ENCODE peak calls at places on chromosome 17, in ten cellular contexts. One of them, this sample, is unnamed. For H3K4me1, the result is how much of the 10 kb centered on the place peaks cover.

GRCh38 chr17:67165201-67165600 is 79.8 kb downstream of the HELZ start:
- DNase-seq in cardiac muscle cell: no peak
- DNase-seq in fibroblast of lung: no peak
- DNase-seq in thoracic aorta: no peak
- DNase-seq in tibial artery: peak
- DNase-seq in ovary: no peak
- DNase-seq in iPS DF 6.9: no peak
- DNase-seq in SJSA1: no peak
- DNase-seq in CD8-positive, alpha-beta memory T cell: no peak
- DNase-seq in Karpas-422: no peak
- DNase-seq in this sample: no peak

GRCh38 chr17:17853811-17854527 is 17.2 kb upstream of the SREBF1 start:
- DNase-seq in cardiac muscle cell: no peak
- DNase-seq in fibroblast of lung: no peak
- DNase-seq in thoracic aorta: no peak
- DNase-seq in tibial artery: no peak
- DNase-seq in ovary: no peak
- DNase-seq in iPS DF 6.9: no peak
- DNase-seq in SJSA1: no peak
- DNase-seq in CD8-positive, alpha-beta memory T cell: no peak
- DNase-seq in Karpas-422: no peak
- DNase-seq in this sample: no peak

GRCh38 chr17:30219833-30220232 is 15.7 kb downstream of the SLC6A4 start:
- DNase-seq in cardiac muscle cell: no peak
- DNase-seq in fibroblast of lung: no peak
- DNase-seq in thoracic aorta: no peak
- DNase-seq in tibial artery: no peak
- DNase-seq in ovary: no peak
- DNase-seq in iPS DF 6.9: no peak
- DNase-seq in SJSA1: no peak
- DNase-seq in CD8-positive, alpha-beta memory T cell: no peak
- DNase-seq in Karpas-422: no peak
- DNase-seq in this sample: no peak

GRCh38 chr17:64706224-64707076 is 44.3 kb upstream of the SMURF2 start:
- DNase-seq in cardiac muscle cell: no peak
- DNase-seq in fibroblast of lung: peak
- DNase-seq in thoracic aorta: no peak
- DNase-seq in tibial artery: no peak
- DNase-seq in ovary: no peak
- DNase-seq in iPS DF 6.9: no peak
- DNase-seq in SJSA1: no peak
- DNase-seq in CD8-positive, alpha-beta memory T cell: no peak
- DNase-seq in Karpas-422: no peak
- DNase-seq in this sample: no peak

GRCh38 chr17:75854881-75855309 is 240 bp downstream of the WBP2 start:
- DNase-seq in cardiac muscle cell: no peak
- DNase-seq in fibroblast of lung: no peak
- DNase-seq in thoracic aorta: no peak
- DNase-seq in tibial artery: no peak
- DNase-seq in ovary: no peak
- DNase-seq in iPS DF 6.9: no peak
- DNase-seq in SJSA1: no peak
- DNase-seq in CD8-positive, alpha-beta memory T cell: no peak
- DNase-seq in Karpas-422: no peak
- DNase-seq in this sample: no peak

GRCh38 chr17:81737947-81738800 is 26.1 kb downstream of the SLC25A10 start:
- DNase-seq in cardiac muscle cell: no peak
- DNase-seq in fibroblast of lung: no peak
- DNase-seq in thoracic aorta: no peak
- DNase-seq in tibial artery: no peak
- DNase-seq in ovary: no peak
- DNase-seq in iPS DF 6.9: no peak
- DNase-seq in SJSA1: no peak
- DNase-seq in CD8-positive, alpha-beta memory T cell: no peak
- DNase-seq in Karpas-422: no peak
- DNase-seq in this sample: no peak

GRCh38 chr17:3732171-3732570 is 8.5 kb downstream of the HASPIN start:
- DNase-seq in cardiac muscle cell: no peak
- DNase-seq in fibroblast of lung: no peak
- DNase-seq in thoracic aorta: no peak
- DNase-seq in tibial artery: no peak
- DNase-seq in ovary: no peak
- DNase-seq in iPS DF 6.9: no peak
- DNase-seq in SJSA1: no peak
- DNase-seq in CD8-positive, alpha-beta memory T cell: no peak
- DNase-seq in Karpas-422: peak
- DNase-seq in this sample: no peak

GRCh38 chr17:61196302-61196704 is 203.3 kb upstream of the TBX2 start:
- DNase-seq in cardiac muscle cell: no peak
- DNase-seq in fibroblast of lung: no peak
- DNase-seq in thoracic aorta: no peak
- DNase-seq in tibial artery: no peak
- DNase-seq in ovary: no peak
- DNase-seq in iPS DF 6.9: no peak
- DNase-seq in SJSA1: peak
- DNase-seq in CD8-positive, alpha-beta memory T cell: no peak
- DNase-seq in Karpas-422: no peak
- DNase-seq in this sample: no peak

GRCh38 chr17:1035546-1036170 is 38.7 kb downstream of the TIMM22 start:
- DNase-seq in cardiac muscle cell: no peak
- DNase-seq in fibroblast of lung: no peak
- DNase-seq in thoracic aorta: no peak
- DNase-seq in tibial artery: no peak
- DNase-seq in ovary: no peak
- DNase-seq in iPS DF 6.9: no peak
- DNase-seq in SJSA1: no peak
- DNase-seq in CD8-positive, alpha-beta memory T cell: no peak
- DNase-seq in Karpas-422: no peak
- DNase-seq in this sample: no peak

GRCh38 chr17:68344701-68345136 is 53.4 kb downstream of the ARSG start:
- DNase-seq in cardiac muscle cell: no peak
- DNase-seq in fibroblast of lung: no peak
- DNase-seq in thoracic aorta: no peak
- DNase-seq in tibial artery: no peak
- DNase-seq in ovary: no peak
- DNase-seq in iPS DF 6.9: no peak
- DNase-seq in SJSA1: no peak
- DNase-seq in CD8-positive, alpha-beta memory T cell: peak
- DNase-seq in Karpas-422: no peak
- DNase-seq in this sample: no peak
- H3K4me1 ChIP-seq in cardiac muscle cell: under half
- H3K4me1 ChIP-seq in fibroblast of lung: under half
- H3K4me1 ChIP-seq in thoracic aorta: under half
- H3K4me1 ChIP-seq in tibial artery: under half
- H3K4me1 ChIP-seq in ovary: under half
- H3K4me1 ChIP-seq in iPS DF 6.9: under half
- H3K4me1 ChIP-seq in SJSA1: under half
- H3K4me1 ChIP-seq in CD8-positive, alpha-beta memory T cell: half or more
- H3K4me1 ChIP-seq in Karpas-422: under half
- H3K4me1 ChIP-seq in this sample: under half

DNA sequence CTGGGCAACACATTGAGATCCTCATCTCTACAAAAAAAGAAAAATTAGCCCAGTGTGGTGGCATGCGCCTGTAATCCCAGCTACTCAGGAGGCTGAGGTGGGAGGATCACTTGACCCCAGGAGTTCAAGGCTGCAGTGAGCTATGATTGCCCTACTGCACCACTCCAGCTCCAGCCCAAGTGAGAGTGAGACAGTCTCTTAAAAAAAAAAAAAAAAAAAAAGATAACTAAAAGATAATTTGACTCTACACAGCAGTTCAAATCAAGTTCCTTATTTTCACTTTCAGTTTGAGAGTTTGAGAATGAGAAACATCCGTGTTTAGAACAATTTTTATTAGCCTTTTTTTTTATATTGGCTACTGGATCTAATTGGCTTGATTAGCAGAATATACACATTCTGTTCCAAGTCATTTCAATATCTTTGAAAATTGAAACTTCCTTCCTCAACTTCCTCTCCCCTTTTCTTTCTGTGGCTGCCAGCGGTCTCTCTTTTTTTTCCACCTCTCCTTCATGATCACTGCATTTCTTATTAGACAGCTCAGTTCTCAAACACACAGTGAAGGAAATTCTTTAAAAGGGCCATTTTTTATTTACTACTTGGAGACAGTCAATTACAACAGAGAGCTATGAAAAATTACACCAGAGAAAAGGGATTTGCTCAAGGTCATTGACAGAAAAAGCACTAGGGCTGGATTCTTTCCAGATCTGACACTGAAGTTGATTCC is 4.5 kb upstream of the ACSF2 start:
- DNase-seq in cardiac muscle cell: no peak
- DNase-seq in fibroblast of lung: no peak
- DNase-seq in thoracic aorta: no peak
- DNase-seq in tibial artery: no peak
- DNase-seq in ovary: no peak
- DNase-seq in iPS DF 6.9: no peak
- DNase-seq in SJSA1: no peak
- DNase-seq in CD8-positive, alpha-beta memory T cell: peak
- DNase-seq in Karpas-422: peak
- DNase-seq in this sample: no peak
- H3K4me3 ChIP-seq in cardiac muscle cell: no peak
- H3K4me3 ChIP-seq in fibroblast of lung: peak
- H3K4me3 ChIP-seq in thoracic aorta: peak
- H3K4me3 ChIP-seq in tibial artery: peak
- H3K4me3 ChIP-seq in ovary: peak
- H3K4me3 ChIP-seq in iPS DF 6.9: no peak
- H3K4me3 ChIP-seq in SJSA1: peak
- H3K4me3 ChIP-seq in CD8-positive, alpha-beta memory T cell: peak
- H3K4me3 ChIP-seq in Karpas-422: peak
- H3K4me3 ChIP-seq in this sample: peak

DNA sequence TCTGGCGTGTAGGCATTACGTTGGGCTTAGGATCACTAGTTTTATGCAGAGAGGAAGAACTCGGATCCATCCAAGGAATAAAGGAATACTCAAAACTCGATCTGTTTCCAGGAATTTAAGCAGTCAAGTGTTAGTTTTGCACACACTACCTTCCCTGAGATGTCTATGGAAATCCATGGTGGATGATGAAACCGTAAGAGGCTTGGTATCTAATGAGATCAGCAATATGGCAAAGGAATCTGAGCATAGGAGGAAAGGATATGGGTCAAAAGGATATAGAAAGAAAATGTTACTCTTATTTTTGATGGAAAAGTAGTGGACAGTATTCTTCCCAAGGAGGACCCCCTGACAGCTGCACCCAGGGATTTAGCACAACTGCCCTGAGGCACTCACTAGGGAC is 59.6 kb downstream of the SMG6 start:
- DNase-seq in cardiac muscle cell: no peak
- DNase-seq in fibroblast of lung: peak
- DNase-seq in thoracic aorta: no peak
- DNase-seq in tibial artery: no peak
- DNase-seq in ovary: no peak
- DNase-seq in iPS DF 6.9: no peak
- DNase-seq in SJSA1: no peak
- DNase-seq in CD8-positive, alpha-beta memory T cell: no peak
- DNase-seq in Karpas-422: no peak
- DNase-seq in this sample: no peak
- H3K27ac ChIP-seq in cardiac muscle cell: no peak
- H3K27ac ChIP-seq in fibroblast of lung: peak
- H3K27ac ChIP-seq in thoracic aorta: peak
- H3K27ac ChIP-seq in tibial artery: peak
- H3K27ac ChIP-seq in ovary: no peak
- H3K27ac ChIP-seq in iPS DF 6.9: no peak
- H3K27ac ChIP-seq in SJSA1: peak
- H3K27ac ChIP-seq in CD8-positive, alpha-beta memory T cell: no peak
- H3K27ac ChIP-seq in Karpas-422: no peak
- H3K27ac ChIP-seq in this sample: no peak

GRCh38 chr17:5210853-5211252 is 19.2 kb upstream of the ZNF594 start:
- DNase-seq in cardiac muscle cell: no peak
- DNase-seq in fibroblast of lung: no peak
- DNase-seq in thoracic aorta: no peak
- DNase-seq in tibial artery: no peak
- DNase-seq in ovary: no peak
- DNase-seq in iPS DF 6.9: no peak
- DNase-seq in SJSA1: no peak
- DNase-seq in CD8-positive, alpha-beta memory T cell: no peak
- DNase-seq in Karpas-422: no peak
- DNase-seq in this sample: no peak
- H3K4me1 ChIP-seq in cardiac muscle cell: under half
- H3K4me1 ChIP-seq in fibroblast of lung: under half
- H3K4me1 ChIP-seq in thoracic aorta: under half
- H3K4me1 ChIP-seq in tibial artery: under half
- H3K4me1 ChIP-seq in ovary: under half
- H3K4me1 ChIP-seq in iPS DF 6.9: under half
- H3K4me1 ChIP-seq in SJSA1: under half
- H3K4me1 ChIP-seq in CD8-positive, alpha-beta memory T cell: under half
- H3K4me1 ChIP-seq in Karpas-422: under half
- H3K4me1 ChIP-seq in this sample: under half

GRCh38 chr17:28041844-28042656 is 427 bp upstream of the NLK start:
- DNase-seq in cardiac muscle cell: no peak
- DNase-seq in fibroblast of lung: peak
- DNase-seq in thoracic aorta: no peak
- DNase-seq in tibial artery: no peak
- DNase-seq in ovary: no peak
- DNase-seq in iPS DF 6.9: no peak
- DNase-seq in SJSA1: no peak
- DNase-seq in CD8-positive, alpha-beta memory T cell: no peak
- DNase-seq in Karpas-422: no peak
- DNase-seq in this sample: no peak

GRCh38 chr17:28042657-28042720 is at the start of gene NLK:
- DNase-seq in cardiac muscle cell: no peak
- DNase-seq in fibroblast of lung: no peak
- DNase-seq in thoracic aorta: no peak
- DNase-seq in tibial artery: no peak
- DNase-seq in ovary: no peak
- DNase-seq in iPS DF 6.9: no peak
- DNase-seq in SJSA1: no peak
- DNase-seq in CD8-positive, alpha-beta memory T cell: no peak
- DNase-seq in Karpas-422: no peak
- DNase-seq in this sample: no peak

GRCh38 chr17:28041068-28041843 is 1.2 kb upstream of the NLK start:
- DNase-seq in cardiac muscle cell: peak
- DNase-seq in fibroblast of lung: peak
- DNase-seq in thoracic aorta: peak
- DNase-seq in tibial artery: peak
- DNase-seq in ovary: peak
- DNase-seq in iPS DF 6.9: peak
- DNase-seq in SJSA1: peak
- DNase-seq in CD8-positive, alpha-beta memory T cell: peak
- DNase-seq in Karpas-422: peak
- DNase-seq in this sample: peak

GRCh38 chr17:28043296-28043695 is 819 bp downstream of the NLK start:
- DNase-seq in cardiac muscle cell: no peak
- DNase-seq in fibroblast of lung: no peak
- DNase-seq in thoracic aorta: no peak
- DNase-seq in tibial artery: no peak
- DNase-seq in ovary: no peak
- DNase-seq in iPS DF 6.9: no peak
- DNase-seq in SJSA1: no peak
- DNase-seq in CD8-positive, alpha-beta memory T cell: no peak
- DNase-seq in Karpas-422: peak
- DNase-seq in this sample: no peak

DNA sequence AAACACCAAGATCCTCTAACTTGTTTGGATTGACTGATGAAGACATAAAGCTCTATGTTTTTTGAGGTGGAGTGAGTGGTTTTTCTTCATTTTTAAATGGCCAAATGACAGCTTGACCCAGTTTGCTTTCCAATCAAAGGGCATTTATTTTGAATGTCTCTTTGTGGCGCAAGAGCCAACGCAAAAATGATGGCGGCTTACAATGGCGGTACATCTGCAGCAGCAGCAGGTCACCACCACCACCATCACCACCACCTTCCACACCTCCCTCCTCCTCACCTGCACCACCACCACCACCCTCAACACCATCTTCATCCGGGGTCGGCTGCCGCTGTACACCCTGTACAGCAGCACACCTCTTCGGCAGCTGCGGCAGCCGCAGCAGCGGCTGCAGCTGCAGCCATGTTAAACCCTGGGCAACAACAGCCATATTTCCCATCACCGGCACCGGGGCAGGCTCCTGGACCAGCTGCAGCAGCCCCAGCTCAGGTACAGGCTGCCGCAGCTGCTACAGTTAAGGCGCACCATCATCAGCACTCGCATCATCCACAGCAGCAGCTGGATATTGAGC is 329 bp downstream of the NLK start:
- DNase-seq in cardiac muscle cell: no peak
- DNase-seq in fibroblast of lung: no peak
- DNase-seq in thoracic aorta: no peak
- DNase-seq in tibial artery: no peak
- DNase-seq in ovary: no peak
- DNase-seq in iPS DF 6.9: no peak
- DNase-seq in SJSA1: no peak
- DNase-seq in CD8-positive, alpha-beta memory T cell: no peak
- DNase-seq in Karpas-422: no peak
- DNase-seq in this sample: no peak
- H3K4me3 ChIP-seq in cardiac muscle cell: peak
- H3K4me3 ChIP-seq in fibroblast of lung: peak
- H3K4me3 ChIP-seq in thoracic aorta: peak
- H3K4me3 ChIP-seq in tibial artery: peak
- H3K4me3 ChIP-seq in ovary: no peak
- H3K4me3 ChIP-seq in iPS DF 6.9: no peak
- H3K4me3 ChIP-seq in SJSA1: peak
- H3K4me3 ChIP-seq in CD8-positive, alpha-beta memory T cell: peak
- H3K4me3 ChIP-seq in Karpas-422: peak
- H3K4me3 ChIP-seq in this sample: peak